ENCODE peak calls at places on chromosomes 12 and 14, in four cellular contexts. F, E, I and U are unnamed samples.

GRCh38 chr12:68446379-68446778 is 114.2 kb upstream of the MDM1 start:
- DNase-seq in F (no peak), E (no peak), I (peak), U (no peak)

GRCh38 chr12:4643747-4644146 is 5.1 kb downstream of the AKAP3 start:
- DNase-seq in F (no peak), E (no peak), I (no peak), U (no peak)

GRCh38 chr14:90061849-90062794 is at the start of gene KCNK13:
- DNase-seq in F (no peak), E (no peak), I (peak), U (no peak)

GRCh38 chr12:27901959-27902358 is 70.6 kb downstream of the PTHLH start:
- DNase-seq in F (no peak), E (peak), I (no peak), U (peak)

GRCh38 chr14:32077081-32078029 is at the start of gene ARHGAP5:
- DNase-seq in F (no peak), E (peak), I (peak), U (peak)

GRCh38 chr14:67618617-67619063 is 1.1 kb upstream of the ARG2 start:
- DNase-seq in F (peak), E (peak), I (peak), U (peak)

GRCh38 chr12:101925935-101926334 is 48.6 kb downstream of the DRAM1 start:
- DNase-seq in F (no peak), E (no peak), I (no peak), U (no peak)

GRCh38 chr14:94681300-94682060 is 69.3 kb downstream of the SERPINA3 start:
- DNase-seq in F (peak), E (peak), I (peak), U (peak)

GRCh38 chr12:122004633-122005071 is 17.0 kb upstream of the BCL7A start:
- DNase-seq in F (no peak), E (peak), I (no peak), U (no peak)

GRCh38 chr14:68971411-68972035 is 7.6 kb downstream of the ACTN1 start:
- DNase-seq in F (no peak), E (no peak), I (no peak), U (no peak)

GRCh38 chr14:93047187-93047586 is 68.5 kb downstream of the ITPK1 start:
- DNase-seq in F (no peak), E (no peak), I (no peak), U (no peak)

GRCh38 chr12:106118-106561 is 39.6 kb downstream of the IQSEC3 start:
- DNase-seq in F (peak), E (no peak), I (peak), U (no peak)

GRCh38 chr12:130459916-130460315 is 122.2 kb downstream of the PIWIL1 start:
- DNase-seq in F (no peak), E (no peak), I (no peak), U (no peak)

GRCh38 chr14:105944632-105945610 is 418.5 kb downstream of the TMEM121 start:
- DNase-seq in F (peak), E (no peak), I (peak), U (no peak)

GRCh38 chr14:68036203-68036602 is 216.6 kb downstream of the RAD51B start:
- DNase-seq in F (no peak), E (peak), I (no peak), U (no peak)

GRCh38 chr12:113402586-113403260 is 964 bp downstream of the SDS start:
- DNase-seq in F (no peak), E (no peak), I (no peak), U (no peak)

GRCh38 chr14:64705406-64706118 is 1.3 kb downstream of the PLEKHG3 start:
- DNase-seq in F (peak), E (no peak), I (no peak), U (no peak)

GRCh38 chr12:123905319-123905925 is 67.2 kb downstream of the CCDC92 start:
- DNase-seq in F (peak), E (peak), I (peak), U (peak)